ENCODE peak calls at places on chromosome 12, in four cellular contexts. T is H9, E is mesendoderm, S is IMR-90. N is an unnamed sample. For H3K4me1, the result is how much of the 10 kb centered on the place peaks cover.

GRCh38 chr12:31118347-31118830 is 44.7 kb downstream of the DDX11 start:
- DNase-seq in T (peak), E (peak), S (no peak), N (peak)

GRCh38 chr12:81231574-81232368 is 153.9 kb downstream of the ACSS3 start:
- DNase-seq in T (no peak), E (no peak), S (no peak), N (no peak)

GRCh38 chr12:107684990-107685359 is 624 bp upstream of the PWP1 start:
- DNase-seq in T (no peak), E (peak), S (peak), N (no peak)

GRCh38 chr12:77940566-77940965 is 109.9 kb downstream of the NAV3 start:
- DNase-seq in T (no peak), E (no peak), S (peak), N (no peak)

GRCh38 chr12:27970391-27970980 is 2.0 kb downstream of the PTHLH start:
- DNase-seq in T (peak), E (peak), S (peak), N (peak)

GRCh38 chr12:109446869-109447268 is 30.2 kb downstream of the KCTD10 start:
- DNase-seq in T (no peak), E (no peak), S (no peak), N (no peak)

GRCh38 chr12:77224346-77224745 is 159.0 kb upstream of the E2F7 start:
- DNase-seq in T (no peak), E (peak), S (no peak), N (no peak)

GRCh38 chr12:79933580-79934264 is 1.2 kb downstream of the PPP1R12A start:
- DNase-seq in T (no peak), E (peak), S (peak), N (peak)

GRCh38 chr12:131466306-131466705 is 244.6 kb upstream of the SFSWAP start:
- DNase-seq in T (peak), E (no peak), S (no peak), N (no peak)

GRCh38 chr12:113271853-113272561 is 50.7 kb downstream of the TPCN1 start:
- DNase-seq in T (no peak), E (peak), S (peak), N (no peak)

GRCh38 chr12:128012110-128012509 is 254.9 kb upstream of the TMEM132C start:
- DNase-seq in T (no peak), E (no peak), S (no peak), N (no peak)

GRCh38 chr12:127489055-127489454 is 777.9 kb upstream of the TMEM132C start:
- DNase-seq in T (no peak), E (peak), S (no peak), N (no peak)

GRCh38 chr12:49909826-49910225 is 6.1 kb upstream of the FAIM2 start:
- DNase-seq in T (peak), E (peak), S (peak), N (peak)

GRCh38 chr12:8038659-8039114 is 6.2 kb downstream of the FOXJ2 start:
- DNase-seq in T (peak), E (peak), S (peak), N (peak)

GRCh38 chr12:17076335-17076734 is 470.4 kb upstream of the LMO3 start:
- DNase-seq in T (no peak), E (peak), S (no peak), N (no peak)

GRCh38 chr12:82660541-82661325 is 26.0 kb upstream of the TMTC2 start:
- DNase-seq in T (no peak), E (no peak), S (no peak), N (no peak)

GRCh38 chr12:60231301-60231700 is 635.5 kb downstream of the SLC16A7 start:
- DNase-seq in T (no peak), E (peak), S (no peak), N (no peak)

GRCh38 chr12:79975143-79975542 is 40.2 kb upstream of the PPP1R12A start:
- DNase-seq in T (no peak), E (no peak), S (no peak), N (no peak)

GRCh38 chr12:58341791-58342190 is 400.4 kb downstream of the ATP23 start:
- DNase-seq in T (no peak), E (no peak), S (peak), N (no peak)

GRCh38 chr12:53059434-53060063 is 9.7 kb downstream of the TNS2 start:
- DNase-seq in T (no peak), E (no peak), S (no peak), N (no peak)

GRCh38 chr12:113088971-113089756 is 32.6 kb downstream of the DTX1 start:
- DNase-seq in T (no peak), E (no peak), S (no peak), N (no peak)

GRCh38 chr12:19941096-19941495 is 427.2 kb upstream of the PDE3A start:
- DNase-seq in T (no peak), E (no peak), S (no peak), N (no peak)

GRCh38 chr12:11580125-11580751 is 69.2 kb upstream of the ETV6 start:
- DNase-seq in T (no peak), E (peak), S (peak), N (no peak)

GRCh38 chr12:7857916-7858315 is 14.8 kb downstream of the SLC2A14 start:
- DNase-seq in T (no peak), E (no peak), S (no peak), N (no peak)

GRCh38 chr12:43308776-43309175 is 243.2 kb downstream of the ADAMTS20 start:
- DNase-seq in T (no peak), E (no peak), S (no peak), N (no peak)

GRCh38 chr12:29283969-29284368 is 97.0 kb downstream of the ERGIC2 start:
- DNase-seq in T (no peak), E (no peak), S (peak), N (no peak)

GRCh38 chr12:110804406-110804805 is 42.4 kb upstream of the CCDC63 start:
- DNase-seq in T (no peak), E (no peak), S (no peak), N (no peak)

GRCh38 chr12:15244926-15245325 is 23.7 kb upstream of the RERG start:
- DNase-seq in T (no peak), E (no peak), S (no peak), N (no peak)

GRCh38 chr12:22333751-22334695 is 484 bp downstream of the ST8SIA1 start:
- DNase-seq in T (peak), E (no peak), S (no peak), N (peak)

GRCh38 chr12:128168273-128168672 is 98.7 kb upstream of the TMEM132C start:
- DNase-seq in T (no peak), E (no peak), S (no peak), N (no peak)

GRCh38 chr12:52924764-52925716 is 20.2 kb upstream of the KRT8 start:
- DNase-seq in T (peak), E (peak), S (peak), N (no peak)

GRCh38 chr12:20194171-20194570 is 174.2 kb upstream of the PDE3A start:
- DNase-seq in T (peak), E (peak), S (peak), N (no peak)

GRCh38 chr12:77133566-77133965 is 68.2 kb upstream of the E2F7 start:
- DNase-seq in T (peak), E (peak), S (peak), N (peak)

GRCh38 chr12:32104572-32105355 is 1.9 kb upstream of the BICD1 start:
- DNase-seq in T (no peak), E (no peak), S (no peak), N (no peak)

GRCh38 chr12:8045952-8046944 is 13.7 kb downstream of the FOXJ2 start:
- DNase-seq in T (peak), E (peak), S (peak), N (peak)

GRCh38 chr12:11718768-11719253 is 69.3 kb downstream of the ETV6 start:
- DNase-seq in T (no peak), E (peak), S (peak), N (no peak)

GRCh38 chr12:75103822-75104221 is 105.8 kb downstream of the KCNC2 start:
- DNase-seq in T (no peak), E (no peak), S (no peak), N (no peak)

GRCh38 chr12:64461634-64462414 is 9.9 kb downstream of the TBK1 start:
- DNase-seq in T (no peak), E (no peak), S (peak), N (no peak)

GRCh38 chr12:123104809-123105208 is 46.1 kb downstream of the PITPNM2 start:
- DNase-seq in T (no peak), E (peak), S (no peak), N (no peak)
- H3K18ac ChIP-seq in T (no peak), E (peak), S (no peak), N (no peak)

DNA sequence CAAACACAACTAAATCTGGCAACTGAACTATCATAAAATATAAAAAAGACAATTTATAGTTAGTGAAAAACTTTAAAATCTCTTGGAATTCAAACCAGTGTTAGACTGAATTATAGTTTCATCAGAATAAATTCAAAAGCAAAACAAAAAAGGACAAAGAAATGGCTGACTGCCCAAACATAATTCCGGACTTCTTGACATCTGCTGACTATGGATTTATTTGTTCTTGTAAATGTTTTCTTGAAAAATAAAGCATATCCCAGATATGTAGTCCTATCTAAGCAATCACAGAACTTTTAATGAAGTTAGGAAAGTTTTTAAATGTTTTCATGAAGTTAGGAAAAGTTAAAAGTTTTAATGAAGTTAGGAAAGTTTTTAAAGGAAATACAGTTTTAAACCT is 45.8 kb upstream of the CNTN1 start:
- DNase-seq in T (no peak), E (no peak), S (no peak), N (no peak)
- H3K4me1 ChIP-seq in T (under half), E (under half), S (under half), N (under half)

DNA sequence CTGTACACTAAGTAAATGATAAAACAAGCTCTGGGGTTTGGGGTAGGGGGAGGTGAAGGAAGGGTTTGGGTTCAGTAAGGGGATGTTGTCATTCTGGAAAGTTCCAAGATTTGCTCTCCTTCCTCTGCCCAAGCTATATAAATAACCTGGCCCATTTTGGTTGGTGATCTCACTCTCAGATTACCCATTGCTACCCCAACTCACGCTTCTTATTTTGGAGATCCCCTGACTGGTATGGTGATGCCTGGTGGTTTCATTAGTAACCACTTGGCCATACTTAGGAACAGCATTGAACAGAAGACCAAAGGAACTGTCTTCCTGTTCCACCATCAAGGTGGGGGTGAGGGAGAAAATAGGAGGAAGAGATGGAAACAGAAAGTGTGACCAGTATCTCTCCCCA is 259.6 kb upstream of the TBX3 start:
- DNase-seq in T (no peak), E (no peak), S (no peak), N (no peak)
- H3K18ac ChIP-seq in T (no peak), E (no peak), S (no peak), N (no peak)

GRCh38 chr12:104303538-104304151 is at the start of gene EID3:
- DNase-seq in T (peak), E (peak), S (peak), N (peak)
- H3K4me1 ChIP-seq in T (under half), E (under half), S (under half), N (under half)

DNA sequence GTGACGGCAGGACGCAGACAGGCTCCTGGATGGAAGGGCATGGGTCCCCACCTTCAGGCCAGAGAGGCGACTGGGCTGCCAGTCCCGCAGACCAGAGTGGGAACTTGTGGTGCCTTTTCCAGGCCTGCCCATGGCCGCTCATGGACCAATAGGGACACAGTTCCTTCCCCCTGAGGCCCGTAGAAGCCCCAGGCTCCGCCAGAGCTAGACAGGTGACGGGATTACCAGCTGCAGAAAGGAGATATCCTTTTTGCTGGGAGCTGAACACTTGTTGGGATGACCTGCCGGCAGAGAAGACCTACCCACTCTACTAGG is 73.6 kb upstream of the RASSF8 start:
- DNase-seq in T (peak), E (no peak), S (no peak), N (no peak)
- H3K18ac ChIP-seq in T (no peak), E (no peak), S (no peak), N (peak)

GRCh38 chr12:124913474-124914391 is 717 bp downstream of the UBC start:
- DNase-seq in T (peak), E (peak), S (peak), N (no peak)

GRCh38 chr12:124914392-124915248 is at the start of gene UBC:
- DNase-seq in T (peak), E (peak), S (peak), N (peak)

GRCh38 chr12:124916370-124917134 is 2.1 kb upstream of the UBC start:
- DNase-seq in T (no peak), E (peak), S (peak), N (no peak)

GRCh38 chr12:124917135-124917840 is 2.8 kb upstream of the UBC start:
- DNase-seq in T (peak), E (peak), S (peak), N (peak)

DNA sequence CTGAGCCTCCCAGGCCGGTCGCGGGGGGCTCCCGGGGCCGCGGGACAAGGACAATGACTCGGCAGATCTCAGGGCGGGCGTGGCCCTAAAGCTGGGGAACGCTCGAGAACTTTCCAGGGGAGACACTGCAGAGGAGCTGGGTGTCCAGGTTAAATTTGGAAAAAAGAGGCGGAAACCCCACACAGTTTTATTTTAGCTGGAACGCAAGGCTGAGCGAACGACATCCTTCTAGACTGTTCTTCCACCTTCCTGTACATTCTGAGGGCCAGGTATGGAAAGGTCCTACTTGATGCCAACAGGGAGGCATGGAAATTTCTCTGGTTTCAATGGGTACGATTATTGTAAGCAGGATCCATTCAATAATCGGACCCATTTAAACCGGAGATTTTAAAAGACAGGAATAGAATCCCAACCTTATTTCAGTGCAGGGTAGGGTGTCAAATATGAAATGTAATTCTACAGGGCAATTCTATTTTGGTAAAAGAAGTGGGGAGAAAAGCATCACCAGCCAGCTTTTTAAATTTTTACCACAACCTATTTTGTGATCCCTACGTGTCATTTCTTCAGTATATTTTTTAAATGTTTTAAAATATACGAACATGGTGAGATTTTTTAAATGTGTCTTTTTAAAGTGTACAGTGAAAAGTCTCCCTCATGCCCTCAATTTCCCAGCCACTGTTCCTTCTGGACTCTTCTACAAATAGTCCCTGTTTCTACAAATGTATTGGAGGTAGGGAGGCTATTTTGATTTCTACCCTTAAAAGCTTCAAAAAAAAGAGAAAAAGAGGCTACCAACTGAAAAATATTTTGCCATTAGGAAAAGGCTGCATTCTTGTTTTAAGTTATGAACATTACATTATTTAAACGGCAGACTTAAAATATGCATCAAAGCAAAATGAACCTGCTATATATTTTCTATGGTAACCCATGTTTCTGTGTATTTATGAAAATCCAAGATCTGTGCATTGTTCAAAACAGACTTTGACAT is 1.1 kb upstream of the UBC start:
- DNase-seq in T (peak), E (no peak), S (peak), N (no peak)
- H3K4me1 ChIP-seq in T (under half), E (under half), S (under half), N (under half)

DNA sequence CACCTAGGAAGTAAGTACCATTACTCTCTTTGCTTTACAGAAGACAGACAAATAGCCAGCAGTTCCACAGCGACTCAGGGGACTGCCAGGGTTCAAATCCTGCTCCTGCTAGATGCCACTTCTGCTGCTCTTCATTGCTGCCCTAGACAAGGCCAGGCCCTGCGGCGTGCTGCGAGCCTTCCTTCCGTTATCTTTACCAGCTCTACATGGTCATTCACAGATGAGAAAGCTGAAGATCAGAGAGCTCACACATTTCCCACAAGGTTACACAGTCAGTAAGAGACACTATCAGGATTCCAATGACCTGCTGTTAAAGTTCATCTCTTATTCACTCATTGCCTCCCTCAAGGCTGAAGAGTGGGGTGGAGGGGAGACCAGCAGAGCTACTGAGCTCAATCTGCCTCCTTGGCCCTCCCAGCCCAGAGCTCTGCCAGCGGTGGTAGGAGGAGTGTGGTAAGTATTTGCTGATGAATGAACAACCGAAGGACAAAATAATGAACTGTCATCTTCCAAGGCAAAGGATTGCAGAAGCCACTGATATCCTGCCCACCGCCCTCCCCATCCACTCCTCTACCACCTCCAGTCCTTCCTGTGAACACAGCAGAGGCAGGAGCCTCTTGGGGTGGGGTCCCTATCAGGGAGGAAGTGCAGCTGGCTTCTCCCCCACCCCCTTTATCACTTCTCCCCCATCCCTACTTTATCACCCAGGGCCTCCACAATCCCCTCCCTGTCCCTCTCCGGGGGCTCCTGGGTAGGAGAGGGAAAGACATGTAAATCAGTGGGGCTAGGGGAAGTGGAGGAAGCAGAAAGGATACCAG is 14.7 kb upstream of the HDAC7 start:
- DNase-seq in T (no peak), E (no peak), S (no peak), N (no peak)
- H3K18ac ChIP-seq in T (no peak), E (no peak), S (no peak), N (peak)

GRCh38 chr12:88951860-88952483 is 371.7 kb upstream of the KITLG start:
- DNase-seq in T (peak), E (peak), S (no peak), N (peak)

GRCh38 chr12:88953029-88953586 is 372.8 kb upstream of the KITLG start:
- DNase-seq in T (no peak), E (no peak), S (no peak), N (no peak)

GRCh38 chr12:88947486-88948043 is 367.3 kb upstream of the KITLG start:
- DNase-seq in T (no peak), E (no peak), S (no peak), N (no peak)

GRCh38 chr12:88952543-88952942 is 372.3 kb upstream of the KITLG start:
- DNase-seq in T (no peak), E (no peak), S (peak), N (no peak)

DNA sequence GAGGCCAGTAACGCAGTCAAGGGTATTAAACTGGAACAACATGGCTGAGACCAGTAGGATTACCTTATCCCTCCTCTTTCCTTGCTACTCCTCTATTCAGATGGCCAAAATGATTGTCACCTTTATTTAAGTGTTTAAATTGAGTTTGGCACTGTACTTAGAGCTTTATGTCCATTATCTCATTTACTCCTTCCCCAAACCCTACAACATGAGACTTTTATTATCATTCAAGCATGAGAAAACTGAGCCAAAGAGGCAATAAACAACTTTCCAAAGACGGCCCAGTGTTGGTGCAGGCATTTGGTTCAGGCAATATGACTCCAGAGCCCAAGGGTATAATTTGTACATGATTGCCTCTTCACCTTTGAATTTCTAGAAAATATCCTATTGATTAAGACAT is 370.9 kb upstream of the KITLG start:
- DNase-seq in T (no peak), E (no peak), S (no peak), N (no peak)
- H3K4me1 ChIP-seq in T (under half), E (under half), S (under half), N (under half)